ENCODE peak calls at places on chromosomes 11 and 22, in four cellular contexts. One of them, this sample, is unnamed.

GRCh38 chr11:88399171-88399570 is 61.6 kb upstream of the CTSC start:
- DNase-seq in SK-N-SH: no peak
- DNase-seq in H1: no peak
- DNase-seq in HepG2: no peak
- DNase-seq in this sample: no peak

GRCh38 chr11:59818572-59818971 is 8.0 kb upstream of the MRPL16 start:
- DNase-seq in SK-N-SH: no peak
- DNase-seq in H1: no peak
- DNase-seq in HepG2: no peak
- DNase-seq in this sample: no peak

GRCh38 chr11:134411887-134412507 is at the start of gene B3GAT1:
- DNase-seq in SK-N-SH: peak
- DNase-seq in H1: no peak
- DNase-seq in HepG2: no peak
- DNase-seq in this sample: no peak

GRCh38 chr11:77066229-77067023 is at the start of gene CAPN5:
- DNase-seq in SK-N-SH: peak
- DNase-seq in H1: peak
- DNase-seq in HepG2: peak
- DNase-seq in this sample: peak

GRCh38 chr11:78476066-78476465 is 58.4 kb upstream of the GAB2 start:
- DNase-seq in SK-N-SH: no peak
- DNase-seq in H1: no peak
- DNase-seq in HepG2: no peak
- DNase-seq in this sample: no peak

GRCh38 chr11:43837879-43838278 is 42.8 kb upstream of the ALKBH3 start:
- DNase-seq in SK-N-SH: no peak
- DNase-seq in H1: no peak
- DNase-seq in HepG2: no peak
- DNase-seq in this sample: no peak

GRCh38 chr22:42863349-42863911 is 6.4 kb upstream of the ARFGAP3 start:
- DNase-seq in SK-N-SH: no peak
- DNase-seq in H1: no peak
- DNase-seq in HepG2: no peak
- DNase-seq in this sample: peak

GRCh38 chr11:46348986-46349401 is 1.7 kb downstream of the DGKZ start:
- DNase-seq in SK-N-SH: no peak
- DNase-seq in H1: no peak
- DNase-seq in HepG2: no peak
- DNase-seq in this sample: no peak

GRCh38 chr11:77455740-77456139 is 18.2 kb downstream of the PAK1 start:
- DNase-seq in SK-N-SH: no peak
- DNase-seq in H1: no peak
- DNase-seq in HepG2: no peak
- DNase-seq in this sample: no peak

GRCh38 chr11:1778141-1778911 is 14.6 kb upstream of the CTSD start:
- DNase-seq in SK-N-SH: peak
- DNase-seq in H1: no peak
- DNase-seq in HepG2: no peak
- DNase-seq in this sample: no peak

GRCh38 chr11:86610559-86611341 is 61.7 kb downstream of the ME3 start:
- DNase-seq in SK-N-SH: no peak
- DNase-seq in H1: no peak
- DNase-seq in HepG2: peak
- DNase-seq in this sample: no peak

GRCh38 chr11:110337570-110338193 is 41.3 kb upstream of the RDX start:
- DNase-seq in SK-N-SH: no peak
- DNase-seq in H1: no peak
- DNase-seq in HepG2: no peak
- DNase-seq in this sample: peak

GRCh38 chr11:105137286-105137685 is 2.3 kb downstream of the CARD18 start:
- DNase-seq in SK-N-SH: no peak
- DNase-seq in H1: no peak
- DNase-seq in HepG2: no peak
- DNase-seq in this sample: no peak

GRCh38 chr11:72683782-72684200 is 9.6 kb upstream of the PDE2A start:
- DNase-seq in SK-N-SH: peak
- DNase-seq in H1: no peak
- DNase-seq in HepG2: peak
- DNase-seq in this sample: no peak
- TF ChIP-seq CTCF in SK-N-SH: peak
- TF ChIP-seq CTCF in H1: peak
- TF ChIP-seq CTCF in HepG2: peak
- TF ChIP-seq CTCF in this sample: peak

GRCh38 chr11:20032577-20033265 is 127.6 kb downstream of the DBX1 start:
- DNase-seq in SK-N-SH: no peak
- DNase-seq in H1: no peak
- DNase-seq in HepG2: no peak
- DNase-seq in this sample: no peak
- TF ChIP-seq JUND in SK-N-SH: no peak
- TF ChIP-seq JUND in H1: no peak
- TF ChIP-seq JUND in HepG2: no peak
- TF ChIP-seq JUND in this sample: no peak

GRCh38 chr11:36945384-36945783 is 347.3 kb upstream of the RAG2 start:
- DNase-seq in SK-N-SH: peak
- DNase-seq in H1: no peak
- DNase-seq in HepG2: no peak
- DNase-seq in this sample: no peak
- TF ChIP-seq CTCF in SK-N-SH: peak
- TF ChIP-seq CTCF in H1: peak
- TF ChIP-seq CTCF in HepG2: peak
- TF ChIP-seq CTCF in this sample: no peak

GRCh38 chr22:41862530-41863266 is 29.8 kb downstream of the SREBF2 start:
- DNase-seq in SK-N-SH: no peak
- DNase-seq in H1: no peak
- DNase-seq in HepG2: no peak
- DNase-seq in this sample: no peak
- TF ChIP-seq JUND in SK-N-SH: no peak
- TF ChIP-seq JUND in H1: no peak
- TF ChIP-seq JUND in HepG2: no peak
- TF ChIP-seq JUND in this sample: no peak

DNA sequence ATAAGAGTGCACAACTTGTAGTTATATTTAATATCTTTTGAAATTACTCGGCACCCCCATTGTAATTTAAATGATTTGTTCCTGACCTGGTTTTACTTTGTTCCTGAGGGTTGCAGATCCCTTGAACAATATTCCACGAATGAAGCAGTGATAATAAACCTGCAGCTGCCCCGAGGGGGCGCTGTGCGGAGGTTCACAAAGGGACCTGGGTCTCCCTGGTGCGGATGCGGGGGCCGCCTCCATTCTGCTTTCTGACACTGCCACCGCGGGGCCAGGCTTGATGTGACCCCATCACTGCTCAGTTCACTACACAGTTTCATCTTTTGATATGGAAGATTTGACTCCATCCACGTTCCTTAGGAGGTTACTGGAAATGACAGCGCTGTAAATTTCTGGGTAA is 62.9 kb upstream of the PRODH start:
- DNase-seq in SK-N-SH: no peak
- DNase-seq in H1: peak
- DNase-seq in HepG2: no peak
- DNase-seq in this sample: no peak
- TF ChIP-seq CTCF in SK-N-SH: peak
- TF ChIP-seq CTCF in H1: peak
- TF ChIP-seq CTCF in HepG2: peak
- TF ChIP-seq CTCF in this sample: peak

GRCh38 chr11:128146926-128147605 is 440.3 kb downstream of the ETS1 start:
- DNase-seq in SK-N-SH: no peak
- DNase-seq in H1: no peak
- DNase-seq in HepG2: no peak
- DNase-seq in this sample: no peak
- TF ChIP-seq JUND in SK-N-SH: no peak
- TF ChIP-seq JUND in H1: no peak
- TF ChIP-seq JUND in HepG2: no peak
- TF ChIP-seq JUND in this sample: no peak

GRCh38 chr11:16191212-16191851 is 165.0 kb downstream of the SOX6 start:
- DNase-seq in SK-N-SH: no peak
- DNase-seq in H1: no peak
- DNase-seq in HepG2: peak
- DNase-seq in this sample: no peak
- TF ChIP-seq CTCF in SK-N-SH: peak
- TF ChIP-seq CTCF in H1: peak
- TF ChIP-seq CTCF in HepG2: peak
- TF ChIP-seq CTCF in this sample: peak

GRCh38 chr22:44705022-44705297 is 3.0 kb downstream of the PRR5 start:
- DNase-seq in SK-N-SH: no peak
- DNase-seq in H1: no peak
- DNase-seq in HepG2: no peak
- DNase-seq in this sample: no peak
- TF ChIP-seq JUND in SK-N-SH: no peak
- TF ChIP-seq JUND in H1: no peak
- TF ChIP-seq JUND in HepG2: no peak
- TF ChIP-seq JUND in this sample: no peak

DNA sequence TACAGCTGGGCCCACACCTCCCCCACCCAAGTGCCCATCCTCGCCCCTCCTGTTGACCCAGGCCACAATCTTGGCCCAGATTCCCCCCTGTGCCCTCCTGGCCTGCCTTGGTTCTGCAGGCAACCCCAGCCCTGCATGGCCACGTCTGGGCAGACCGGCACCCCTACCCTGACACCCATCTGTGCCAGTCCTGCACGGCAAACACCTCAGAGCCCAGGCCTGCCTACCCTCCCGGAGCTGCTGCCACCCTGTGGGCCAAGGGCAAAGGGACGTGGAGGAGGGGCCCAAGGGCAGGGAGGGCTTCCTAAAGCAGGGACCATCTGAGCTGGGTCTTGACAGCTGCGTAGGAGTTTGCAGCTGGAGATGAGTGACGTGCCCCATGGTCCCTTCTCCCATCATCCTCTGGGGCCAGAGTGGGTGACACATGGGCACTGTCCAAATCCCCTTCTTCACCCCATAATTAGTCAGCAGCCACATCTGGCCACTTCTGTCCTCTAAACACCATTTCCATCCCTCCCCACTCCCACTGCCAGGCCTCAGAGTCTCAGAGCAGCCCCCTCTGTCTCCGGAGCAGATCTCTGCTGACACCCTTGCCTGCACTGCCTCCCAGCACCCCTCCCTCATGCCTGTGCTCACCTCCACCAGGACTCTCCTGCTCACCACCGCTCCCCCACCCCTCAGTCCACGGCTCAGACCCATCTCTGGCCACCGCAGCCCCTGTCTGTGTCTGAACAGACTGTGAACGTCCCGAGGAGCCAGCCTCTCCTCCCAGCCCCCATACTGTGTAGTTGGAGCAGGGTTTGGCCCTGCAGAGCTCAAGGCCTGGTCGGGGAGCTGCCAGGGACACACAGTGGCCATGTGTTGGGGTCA is 35.6 kb upstream of the PPARA start:
- DNase-seq in SK-N-SH: no peak
- DNase-seq in H1: no peak
- DNase-seq in HepG2: no peak
- DNase-seq in this sample: no peak
- TF ChIP-seq CTCF in SK-N-SH: no peak
- TF ChIP-seq CTCF in H1: peak
- TF ChIP-seq CTCF in HepG2: no peak
- TF ChIP-seq CTCF in this sample: no peak

GRCh38 chr22:38303974-38304373 is 13.3 kb downstream of the CSNK1E start:
- DNase-seq in SK-N-SH: no peak
- DNase-seq in H1: no peak
- DNase-seq in HepG2: no peak
- DNase-seq in this sample: no peak
- TF ChIP-seq JUND in SK-N-SH: no peak
- TF ChIP-seq JUND in H1: no peak
- TF ChIP-seq JUND in HepG2: no peak
- TF ChIP-seq JUND in this sample: no peak

This sample was measured in HCT116.